ENCODE peak calls at places on chromosomes 4 and X, in six cellular contexts. D is neuronal stem cell, J is mesenchymal stem cell, I is mesendoderm, S is H9, E is trophoblast cell. O is an unnamed sample.

GRCh38 chrX:22135994-22136684 is 104.0 kb downstream of the PHEX start:
- DNase-seq in D (peak; percentile 42), J (peak; percentile 64), I (peak; percentile 37), S (no peak), E (no peak), O (peak; percentile 60)

GRCh38 chr4:150366487-150366999 is 215.4 kb upstream of the MAB21L2 start:
- DNase-seq in D (peak; percentile 93), J (no peak), I (peak; percentile 76), S (peak; percentile 53), E (no peak), O (no peak)

GRCh38 chr4:78648639-78649363 is 97.2 kb downstream of the ANXA3 start:
- DNase-seq in D (no peak), J (no peak), I (no peak), S (no peak), E (no peak), O (no peak)

GRCh38 chrX:9231491-9231890 is 197.6 kb upstream of the FAM9B start:
- DNase-seq in D (no peak), J (peak; percentile 65), I (no peak), S (no peak), E (no peak), O (peak; percentile 33)

GRCh38 chr4:52904421-52904820 is 42.3 kb downstream of the RASL11B start:
- DNase-seq in D (no peak), J (no peak), I (no peak), S (no peak), E (no peak), O (peak; percentile 66)

GRCh38 chr4:138308421-138308820 is 66.3 kb upstream of the SLC7A11 start:
- DNase-seq in D (no peak), J (peak; percentile 68), I (no peak), S (no peak), E (peak; percentile 63), O (peak; percentile 76)

GRCh38 chr4:76581276-76581675 is 146.2 kb downstream of the SHROOM3 start:
- DNase-seq in D (no peak), J (no peak), I (no peak), S (no peak), E (no peak), O (no peak)

GRCh38 chr4:142043509-142043908 is 407.1 kb downstream of the IL15 start:
- DNase-seq in D (no peak), J (peak; percentile 19), I (no peak), S (no peak), E (no peak), O (peak; percentile 86)

GRCh38 chr4:4859799-4860380 is 425 bp downstream of the MSX1 start:
- DNase-seq in D (no peak), J (peak; percentile 15), I (no peak), S (no peak), E (no peak), O (no peak)

DNA sequence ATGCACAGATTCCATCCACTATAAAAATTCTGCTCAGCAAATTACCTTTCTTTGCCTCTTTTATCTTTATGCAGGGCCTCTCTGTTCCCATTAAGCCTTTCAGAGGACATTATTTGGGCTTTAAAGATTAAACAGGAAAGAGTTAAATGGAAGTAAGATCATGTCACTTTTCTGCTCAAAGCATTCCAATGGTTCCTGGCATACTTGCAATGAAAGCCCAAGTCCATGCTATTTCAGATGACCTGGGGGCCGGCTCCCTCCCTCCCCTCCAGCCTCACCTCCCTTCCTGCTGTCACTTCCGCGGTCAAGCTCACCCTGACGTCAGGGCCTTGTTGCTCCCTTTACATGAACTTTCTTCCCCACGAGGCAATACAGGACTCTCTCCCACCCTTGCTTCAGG is 125.5 kb downstream of the C4orf51 start:
- DNase-seq in D (no peak), J (peak; percentile 60), I (peak; percentile 97), S (peak; percentile 87), E (peak; percentile 14), O (peak; percentile 21)
- H2AK5ac ChIP-seq in D (no peak overlapping the region), J (peak overlapping the region; percentile 74), I (no peak overlapping the region), S (no peak overlapping the region), E (no peak overlapping the region), O (peak overlapping the region; percentile 79)

GRCh38 chrX:370963-371745 is 15.6 kb downstream of the PPP2R3B start:
- DNase-seq in D (no peak), J (no peak), I (no peak), S (no peak), E (no peak), O (no peak)

GRCh38 chrX:368811-369562 is 17.7 kb downstream of the PPP2R3B start:
- DNase-seq in D (no peak), J (peak; percentile 53), I (no peak), S (no peak), E (no peak), O (peak; percentile 52)

GRCh38 chrX:369563-370101 is 17.1 kb downstream of the PPP2R3B start:
- DNase-seq in D (no peak), J (no peak), I (no peak), S (no peak), E (no peak), O (no peak)

GRCh38 chrX:371907-372306 is 14.8 kb downstream of the PPP2R3B start:
- DNase-seq in D (no peak), J (no peak), I (no peak), S (no peak), E (no peak), O (no peak)

DNA sequence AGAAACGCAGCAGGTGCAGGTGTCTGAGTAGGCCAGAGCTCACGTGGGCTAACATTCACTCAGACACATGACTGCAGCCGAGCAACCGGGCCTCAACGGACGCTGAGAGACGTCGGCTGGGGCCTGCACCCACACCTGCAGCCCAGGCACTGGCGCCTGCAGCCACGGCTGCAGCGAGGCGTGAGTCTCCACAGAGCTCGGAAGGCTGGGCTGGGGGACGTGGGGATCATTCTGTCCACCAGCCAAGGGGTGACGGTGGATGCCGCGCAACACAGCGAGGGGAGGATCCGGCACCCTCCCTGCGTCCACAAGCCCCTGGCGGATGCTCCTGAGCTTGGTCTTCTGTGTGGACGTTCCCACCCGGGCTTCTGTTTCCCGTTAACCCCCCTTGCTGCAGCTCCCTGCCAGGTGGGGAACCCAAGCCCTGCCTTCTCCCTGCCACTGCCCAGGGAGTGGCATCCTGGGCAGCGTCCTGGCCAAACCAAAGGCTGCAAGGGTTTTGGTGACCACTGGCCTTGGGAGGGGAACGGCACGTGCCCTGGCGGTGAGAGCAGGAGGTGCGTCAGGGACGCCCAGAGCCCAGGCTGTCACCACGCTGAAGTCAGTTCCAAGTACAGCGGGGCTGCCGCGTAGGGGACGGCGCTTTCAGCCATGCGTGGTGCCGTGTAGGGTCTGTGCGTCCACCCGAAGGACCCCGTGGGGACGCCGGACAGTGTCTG is 16.3 kb downstream of the PPP2R3B start:
- DNase-seq in D (no peak), J (no peak), I (no peak), S (no peak), E (no peak), O (no peak)
- H2AK5ac ChIP-seq in D (peak overlapping the region; percentile 52), J (no peak overlapping the region), I (no peak overlapping the region), S (no peak overlapping the region), E (no peak overlapping the region), O (no peak overlapping the region)

GRCh38 chr4:8110071-8110986 is 48.3 kb downstream of the ABLIM2 start:
- DNase-seq in D (peak; percentile 26), J (peak; percentile 12), I (peak; percentile 97), S (peak; percentile 93), E (peak; percentile 44), O (no peak)
- H2AK5ac ChIP-seq in D (peak overlapping the region; percentile 3), J (no peak overlapping the region), I (no peak overlapping the region), S (no peak overlapping the region), E (no peak overlapping the region), O (no peak overlapping the region)

DNA sequence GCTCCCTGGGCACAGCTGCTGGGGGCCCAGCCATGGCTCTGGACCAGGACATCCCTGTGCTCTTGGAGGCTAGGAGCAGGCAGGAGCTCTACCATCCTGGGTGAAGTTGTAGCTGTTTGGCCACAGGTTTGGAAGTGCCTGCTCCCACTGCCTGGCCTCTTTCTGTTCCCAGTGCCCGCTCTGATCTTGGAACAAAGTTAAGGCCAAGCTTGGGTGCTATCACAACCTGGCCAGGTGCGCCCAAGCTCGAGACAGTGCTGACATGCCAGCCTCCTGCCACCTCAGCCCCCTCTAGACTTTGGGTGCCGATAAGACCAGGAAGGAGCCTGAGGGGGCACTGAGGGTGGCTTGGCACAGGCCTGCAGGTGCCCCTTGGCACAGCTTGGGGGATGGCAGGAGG is 686.1 kb upstream of the AADAT start:
- DNase-seq in D (no peak), J (no peak), I (no peak), S (no peak), E (no peak), O (no peak)
- H2AK5ac ChIP-seq in D (peak overlapping the region; percentile 8), J (no peak overlapping the region), I (no peak overlapping the region), S (no peak overlapping the region), E (no peak overlapping the region), O (no peak overlapping the region)

DNA sequence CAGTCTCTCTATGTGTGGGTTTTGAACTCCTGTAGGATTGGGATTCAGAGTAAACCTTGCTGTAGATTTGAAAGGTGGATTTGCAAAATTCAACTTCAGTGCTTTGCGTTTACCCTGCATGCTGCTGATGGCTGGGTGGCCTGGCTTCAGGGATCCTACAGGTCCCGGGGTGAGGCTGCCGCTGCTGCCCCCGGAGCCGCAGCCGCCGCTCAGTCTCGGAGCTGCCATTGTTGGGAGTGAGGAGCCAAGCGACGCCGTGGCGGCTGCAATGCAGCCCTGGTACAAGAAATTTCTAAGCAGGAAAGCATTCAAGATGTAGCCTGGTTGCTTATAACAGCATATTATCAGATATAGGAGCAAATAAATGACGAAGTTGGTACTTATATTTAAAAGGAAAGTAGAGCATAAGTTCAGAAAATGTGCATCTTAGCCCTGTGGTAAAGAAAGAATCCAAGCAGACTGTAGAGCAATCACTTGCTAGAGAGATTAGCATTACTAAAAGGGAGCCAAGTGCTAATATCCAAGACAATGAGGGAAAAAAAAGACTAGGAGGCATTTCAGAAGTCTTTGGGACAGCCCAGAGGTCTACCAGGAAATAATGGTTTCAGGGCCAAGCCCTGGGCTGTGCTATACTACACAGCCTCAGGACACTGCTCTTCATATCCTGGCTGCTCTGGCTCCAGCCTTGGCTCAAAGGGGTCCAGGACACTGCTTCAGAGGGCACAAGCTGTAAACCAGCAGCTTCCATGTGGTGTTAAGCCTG is 36.9 kb upstream of the CHIC1 start:
- DNase-seq in D (no peak), J (no peak), I (peak; percentile 5), S (peak; percentile 40), E (no peak), O (no peak)
- H2AK5ac ChIP-seq in D (no peak overlapping the region), J (no peak overlapping the region), I (no peak overlapping the region), S (no peak overlapping the region), E (no peak overlapping the region), O (no peak overlapping the region)

DNA sequence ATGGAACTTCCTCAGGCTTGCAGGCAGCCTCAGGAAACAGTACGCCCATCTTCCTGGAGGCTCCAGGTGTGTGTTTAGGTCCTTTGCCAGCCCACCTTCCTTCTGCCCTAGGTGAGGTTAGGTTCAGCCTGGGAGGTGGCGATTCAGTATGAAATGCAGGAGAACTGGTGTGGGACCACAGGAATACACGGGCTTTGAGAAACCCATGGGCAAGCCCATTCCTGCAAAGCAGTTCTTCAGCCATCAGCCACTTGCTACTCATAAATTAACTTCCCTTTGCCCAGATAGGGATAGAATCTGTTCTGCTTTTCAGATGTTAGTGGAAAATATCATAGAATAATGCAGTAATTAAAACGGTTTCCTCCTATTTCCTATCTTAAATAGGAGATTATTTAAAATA is 32.2 kb downstream of the TBC1D14 start:
- DNase-seq in D (no peak), J (no peak), I (no peak), S (no peak), E (no peak), O (no peak)
- H2AK5ac ChIP-seq in D (no peak overlapping the region), J (no peak overlapping the region), I (no peak overlapping the region), S (no peak overlapping the region), E (peak overlapping the region; percentile 57), O (peak overlapping the region; percentile 88)

GRCh38 chr4:3703677-3704521 is 62.3 kb upstream of the ADRA2C start:
- DNase-seq in D (no peak), J (no peak), I (peak; percentile 65), S (no peak), E (no peak), O (no peak)
- H2AK5ac ChIP-seq in D (peak overlapping the region; percentile 95), J (no peak overlapping the region), I (no peak overlapping the region), S (no peak overlapping the region), E (no peak overlapping the region), O (no peak overlapping the region)

GRCh38 chr4:185110375-185110823 is 32.7 kb upstream of the SLC25A4 start:
- DNase-seq in D (no peak), J (no peak), I (no peak), S (no peak), E (no peak), O (no peak)
- H2AK5ac ChIP-seq in D (no peak overlapping the region), J (no peak overlapping the region), I (no peak overlapping the region), S (no peak overlapping the region), E (no peak overlapping the region), O (no peak overlapping the region)

O was measured in IMR-90.